ENCODE peak calls at places on chromosomes 4 and X, in five cellular contexts. P, N, E, W and U are unnamed samples.

GRCh38 chr4:64479338-64479737 is 70.1 kb upstream of the TECRL start:
- DNase-seq in P (no peak), N (no peak), E (no peak), W (no peak), U (no peak)

GRCh38 chrX:134600714-134601113 is 57.6 kb downstream of the PLAC1 start:
- DNase-seq in P (no peak), N (peak), E (no peak), W (no peak), U (no peak)

GRCh38 chr4:10741961-10742699 is 57.6 kb upstream of the CLNK start:
- DNase-seq in P (no peak), N (no peak), E (no peak), W (no peak), U (no peak)

GRCh38 chr4:123350191-123350544 is 46.4 kb upstream of the SPRY1 start:
- DNase-seq in P (no peak), N (peak), E (peak), W (peak), U (peak)

GRCh38 chrX:19814240-19814639 is 73.2 kb downstream of the SH3KBP1 start:
- DNase-seq in P (no peak), N (no peak), E (no peak), W (peak), U (no peak)

GRCh38 chrX:112947981-112948380 is 107.3 kb upstream of the AMOT start:
- DNase-seq in P (no peak), N (no peak), E (no peak), W (no peak), U (no peak)

GRCh38 chr4:2935762-2936743 is 27.2 kb downstream of the NOP14 start:
- DNase-seq in P (no peak), N (no peak), E (peak), W (peak), U (no peak)

GRCh38 chrX:38192007-38192625 is 28.6 kb downstream of the SRPX start:
- DNase-seq in P (no peak), N (peak), E (no peak), W (peak), U (peak)

GRCh38 chr4:61872983-61873382 is 672.9 kb downstream of the ADGRL3 start:
- DNase-seq in P (no peak), N (no peak), E (no peak), W (no peak), U (no peak)